ENCODE peak calls at places on chromosomes 16 and 17, in six cellular contexts. O is MV-4-11; A is GM10248; V is posterior vena cava; L is stimulated activated effector memory CD8-positive, alpha-beta T cell treated with anti-CD3 and anti-CD28 coated beads, Interleukin-12 subunit alpha, Interleukin-12 subunit beta, amount 100 ng/mL, for 72 hours; X is H7. N is an unnamed sample.

GRCh38 chr16:14028207-14028606 is 42.9 kb upstream of the MRTFB start:
- DNase-seq in O (no peak), A (no peak), V (no peak), L (no peak), X (no peak), N (peak)

GRCh38 chr16:89364603-89365002 is 125.8 kb downstream of the ANKRD11 start:
- DNase-seq in O (no peak), A (no peak), V (peak), L (no peak), X (no peak), N (no peak)

GRCh38 chr16:53071748-53072301 is 17.0 kb downstream of the CHD9 start:
- DNase-seq in O (no peak), A (peak), V (peak), L (no peak), X (no peak), N (peak)

GRCh38 chr17:38613525-38613980 is 7.8 kb upstream of the SRCIN1 start:
- DNase-seq in O (no peak), A (no peak), V (no peak), L (no peak), X (no peak), N (no peak)

GRCh38 chr17:38735161-38735997 is 5.2 kb downstream of the CISD3 start:
- DNase-seq in O (no peak), A (peak), V (peak), L (peak), X (peak), N (peak)

GRCh38 chr16:88350922-88351321 is 31.8 kb upstream of the ZNF469 start:
- DNase-seq in O (no peak), A (no peak), V (peak), L (no peak), X (peak), N (no peak)

GRCh38 chr16:27432600-27432957 is 30.6 kb downstream of the IL21R start:
- DNase-seq in O (no peak), A (no peak), V (no peak), L (peak), X (no peak), N (no peak)

GRCh38 chr17:16969931-16970906 is 1.7 kb downstream of the TNFRSF13B start:
- DNase-seq in O (no peak), A (no peak), V (no peak), L (no peak), X (no peak), N (no peak)